ENCODE peak calls at places on chromosomes 11 and 22, in four cellular contexts. G is psoas muscle, U is fibroblast of the aortic adventitia, Z is fibroblast of mammary gland. Q is an unnamed sample.
A peak's percentile ranks its signal among the peaks of the same experiment; 100 is the strongest.

GRCh38 chr11:45872513-45873356 is 12.7 kb upstream of the MAPK8IP1 start:
- DNase-seq in G (peak; percentile 51), U (peak; percentile 65), Z (peak; percentile 87), Q (peak; percentile 47)

GRCh38 chr11:96134622-96135021 is 208.4 kb downstream of the MAML2 start:
- DNase-seq in G (no peak), U (no peak), Z (no peak), Q (no peak)

GRCh38 chr11:100761806-100762205 is 74.7 kb downstream of the ARHGAP42 start:
- DNase-seq in G (no peak), U (no peak), Z (peak; percentile 56), Q (no peak)

GRCh38 chr11:61930936-61931335 is 13.6 kb upstream of the RAB3IL1 start:
- DNase-seq in G (no peak), U (no peak), Z (no peak), Q (no peak)

GRCh38 chr22:29755889-29756288 is 10.9 kb downstream of the ZMAT5 start:
- DNase-seq in G (no peak), U (no peak), Z (no peak), Q (no peak)

GRCh38 chr22:39110631-39111561 is 13.9 kb downstream of the APOBEC3H start:
- DNase-seq in G (no peak), U (no peak), Z (no peak), Q (peak; percentile 38)

GRCh38 chr22:48949375-48950149 is 878.1 kb downstream of the BRD1 start:
- DNase-seq in G (no peak), U (no peak), Z (no peak), Q (no peak)

GRCh38 chr22:48745842-48746788 is 1081.6 kb downstream of the BRD1 start:
- DNase-seq in G (no peak), U (no peak), Z (no peak), Q (no peak)

GRCh38 chr11:70159612-70160570 is 43.2 kb upstream of the FADD start:
- DNase-seq in G (no peak), U (peak; percentile 39), Z (peak; percentile 39), Q (no peak)

GRCh38 chr22:35357883-35358621 is 22.8 kb upstream of the HMOX1 start:
- DNase-seq in G (no peak), U (no peak), Z (peak; percentile 54), Q (no peak)

GRCh38 chr11:67581469-67581868 is 2.1 kb upstream of the GSTP1 start:
- DNase-seq in G (no peak), U (no peak), Z (no peak), Q (no peak)

GRCh38 chr11:1389932-1390587 is at the start of gene BRSK2:
- DNase-seq in G (peak; percentile 17), U (no peak), Z (no peak), Q (no peak)
- H3K4me3 ChIP-seq in G (peak within 1 kb of the TSS; percentile 66), U (peak within 1 kb of the TSS; percentile 64), Z (peak within 1 kb of the TSS; percentile 44), Q (peak within 1 kb of the TSS; percentile 54)

GRCh38 chr11:64926689-64927088 is 2.2 kb downstream of the PPP2R5B start:
- DNase-seq in G (no peak), U (no peak), Z (no peak), Q (no peak)
- TF ChIP-seq CTCF in G (no peak), U (no peak), Z (no peak), Q (no peak)

DNA sequence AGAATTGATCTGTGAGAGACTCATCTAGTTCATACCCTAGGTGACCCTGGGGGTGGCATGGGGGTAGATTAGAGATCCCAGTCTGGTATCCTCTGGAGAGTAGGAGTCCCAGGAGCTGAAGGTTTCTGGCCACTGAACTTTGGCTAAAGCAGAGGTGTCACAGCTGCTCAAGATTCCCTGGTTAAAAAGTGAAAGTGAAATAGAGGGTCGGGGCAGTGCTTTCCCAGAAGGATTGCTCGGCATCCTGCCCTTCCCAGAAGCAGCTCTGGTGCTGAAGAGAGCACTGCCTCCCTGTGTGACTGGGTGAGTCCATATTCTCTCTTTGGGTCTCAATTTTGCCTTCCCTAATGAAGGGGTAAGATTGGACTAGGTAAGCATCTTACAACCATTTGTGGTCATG is 651 bp downstream of the IL18BP start:
- DNase-seq in G (no peak), U (peak; percentile 67), Z (peak; percentile 47), Q (no peak)
- H3K4me3 ChIP-seq in G (peak overlapping the region; percentile 41), U (peak overlapping the region; percentile 14), Z (no peak overlapping the region), Q (peak overlapping the region; percentile 60)

GRCh38 chr22:22401381-22401780 is 107.2 kb downstream of the ZNF280B start:
- DNase-seq in G (no peak), U (no peak), Z (no peak), Q (no peak)

GRCh38 chr22:22397875-22398524 is 110.5 kb downstream of the ZNF280B start:
- DNase-seq in G (no peak), U (no peak), Z (no peak), Q (no peak)

GRCh38 chr22:22398530-22399327 is 109.8 kb downstream of the ZNF280B start:
- DNase-seq in G (no peak), U (no peak), Z (no peak), Q (no peak)

GRCh38 chr22:22400964-22401363 is 107.6 kb downstream of the ZNF280B start:
- DNase-seq in G (no peak), U (no peak), Z (no peak), Q (no peak)

GRCh38 chr22:22400099-22400498 is 108.4 kb downstream of the ZNF280B start:
- DNase-seq in G (no peak), U (no peak), Z (no peak), Q (no peak)
- TF ChIP-seq CTCF in G (no peak), U (no peak), Z (no peak), Q (no peak)

GRCh38 chr22:47304854-47305253 is 542.4 kb downstream of the TBC1D22A start:
- DNase-seq in G (no peak), U (no peak), Z (no peak), Q (no peak)

GRCh38 chr22:47300698-47301405 is 538.4 kb downstream of the TBC1D22A start:
- DNase-seq in G (no peak), U (no peak), Z (no peak), Q (no peak)

GRCh38 chr22:47304191-47304831 is 541.9 kb downstream of the TBC1D22A start:
- DNase-seq in G (no peak), U (no peak), Z (no peak), Q (no peak)

GRCh38 chr22:47301820-47302475 is 539.5 kb downstream of the TBC1D22A start:
- DNase-seq in G (no peak), U (no peak), Z (no peak), Q (no peak)

GRCh38 chr22:47303161-47303890 is 540.9 kb downstream of the TBC1D22A start:
- DNase-seq in G (no peak), U (no peak), Z (no peak), Q (no peak)
- H3K4me3 ChIP-seq in G (no peak overlapping the region), U (no peak overlapping the region), Z (no peak overlapping the region), Q (no peak overlapping the region)

DNA sequence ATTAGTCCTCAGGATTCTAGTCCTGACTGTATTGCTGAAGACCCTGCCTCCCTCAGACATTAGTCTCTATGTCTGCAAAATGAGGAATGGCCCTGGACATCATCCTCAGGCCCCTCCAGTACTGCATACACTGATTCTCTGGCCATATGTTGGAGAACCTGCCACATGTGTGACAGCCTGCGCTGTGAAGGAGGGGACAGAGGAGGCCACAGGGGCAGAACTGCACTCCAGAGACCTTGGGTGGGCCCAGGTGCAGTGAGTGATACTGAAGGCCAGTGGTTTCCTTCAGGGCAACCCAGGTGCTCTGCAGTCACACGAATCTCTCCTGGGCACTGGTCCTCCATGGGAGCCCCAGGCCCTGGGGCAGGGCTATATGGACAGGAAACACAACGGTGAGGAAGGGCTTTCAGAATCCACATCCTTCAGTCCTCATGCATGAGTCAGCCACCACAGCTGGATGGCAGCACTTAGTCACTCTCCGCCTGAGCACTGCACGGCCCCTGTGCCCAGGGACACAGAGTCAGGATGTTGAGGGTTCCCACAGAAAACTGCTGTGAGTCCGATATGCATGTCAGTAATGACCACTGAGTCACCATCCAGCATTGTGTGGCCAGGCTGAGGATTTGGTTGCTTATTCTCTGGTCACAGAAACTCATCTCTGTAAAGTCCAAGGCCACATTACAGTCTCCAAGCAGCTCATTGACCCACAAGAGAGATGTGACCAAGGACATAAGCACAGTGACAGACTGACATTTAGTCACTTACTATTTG is 39.7 kb downstream of the ME3 start:
- DNase-seq in G (peak; percentile 55), U (peak; percentile 85), Z (peak; percentile 98), Q (peak; percentile 26)
- TF ChIP-seq CTCF in G (peak; percentile 23), U (peak; percentile 40), Z (peak; percentile 13), Q (no peak)

GRCh38 chr11:116953525-116954284 is 116.3 kb upstream of the APOA1 start:
- DNase-seq in G (no peak), U (no peak), Z (no peak), Q (no peak)
- H3K4me3 ChIP-seq in G (no peak overlapping the region), U (no peak overlapping the region), Z (no peak overlapping the region), Q (no peak overlapping the region)

GRCh38 chr11:56093008-56093407 is at the start of gene OR8I2:
- DNase-seq in G (no peak), U (no peak), Z (no peak), Q (no peak)

GRCh38 chr11:56089697-56090096 is 3.4 kb upstream of the OR8I2 start:
- DNase-seq in G (no peak), U (no peak), Z (no peak), Q (no peak)
- TF ChIP-seq CTCF in G (no peak), U (no peak), Z (no peak), Q (no peak)

GRCh38 chr22:26663374-26663923 is 6.1 kb downstream of the MIAT start:
- DNase-seq in G (no peak), U (no peak), Z (no peak), Q (no peak)
- H3K4me3 ChIP-seq in G (no peak overlapping the region), U (no peak overlapping the region), Z (no peak overlapping the region), Q (no peak overlapping the region)

GRCh38 chr22:42236848-42237247 is 33.6 kb downstream of the TCF20 start:
- DNase-seq in G (no peak), U (no peak), Z (no peak), Q (no peak)
- TF ChIP-seq CTCF in G (no peak), U (no peak), Z (no peak), Q (no peak)

Q was measured in GM12865.